ENCODE peak calls at places on chromosome 7, in eight cellular contexts. Q is gastrocnemius medialis, R is esophagus muscularis mucosa, X is spleen, S is body of pancreas, V is heart left ventricle, N is left ventricle myocardium inferior, B is psoas muscle. C is an unnamed sample.

GRCh38 chr7:143384741-143385631 is 3.8 kb downstream of the ZYX start:
- DNase-seq in Q (no peak), R (no peak), X (no peak), S (no peak), V (peak; percentile 46), N (no peak), B (no peak), C (no peak)

GRCh38 chr7:101854084-101854865 is 36.8 kb downstream of the CUX1 start:
- DNase-seq in Q (no peak), R (no peak), X (no peak), S (no peak), V (no peak), N (no peak), B (no peak), C (no peak)

GRCh38 chr7:69349291-69349690 is 249.0 kb upstream of the AUTS2 start:
- DNase-seq in Q (no peak), R (no peak), X (no peak), S (no peak), V (no peak), N (no peak), B (no peak), C (no peak)

GRCh38 chr7:6226194-6226799 is 46.1 kb downstream of the CYTH3 start:
- DNase-seq in Q (no peak), R (no peak), X (no peak), S (no peak), V (no peak), N (no peak), B (no peak), C (no peak)

GRCh38 chr7:42233939-42234338 is 3.1 kb downstream of the GLI3 start:
- DNase-seq in Q (no peak), R (no peak), X (no peak), S (no peak), V (no peak), N (no peak), B (no peak), C (no peak)

GRCh38 chr7:39413866-39414668 is 152.1 kb upstream of the YAE1 start:
- DNase-seq in Q (no peak), R (no peak), X (peak; percentile 84), S (peak; percentile 28), V (peak; percentile 54), N (peak; percentile 34), B (peak; percentile 37), C (peak; percentile 18)

GRCh38 chr7:151351027-151351426 is 9.4 kb downstream of the NUB1 start:
- DNase-seq in Q (no peak), R (peak; percentile 55), X (peak; percentile 84), S (no peak), V (no peak), N (no peak), B (no peak), C (no peak)

GRCh38 chr7:43721193-43721806 is 8.0 kb downstream of the COA1 start:
- DNase-seq in Q (no peak), R (no peak), X (no peak), S (no peak), V (no peak), N (no peak), B (no peak), C (peak; percentile 16)

GRCh38 chr7:12567015-12567414 is 3.5 kb upstream of the SCIN start:
- DNase-seq in Q (no peak), R (no peak), X (no peak), S (no peak), V (no peak), N (no peak), B (no peak), C (no peak)

GRCh38 chr7:129872054-129872453 is 80.7 kb downstream of the UBE2H start:
- DNase-seq in Q (no peak), R (no peak), X (no peak), S (no peak), V (no peak), N (no peak), B (no peak), C (no peak)

GRCh38 chr7:50470250-50471163 is 20.4 kb upstream of the FIGNL1 start:
- DNase-seq in Q (peak; percentile 61), R (peak; percentile 75), X (peak; percentile 65), S (no peak), V (no peak), N (no peak), B (no peak), C (no peak)

GRCh38 chr7:50409856-50410468 is 40.2 kb downstream of the FIGNL1 start:
- DNase-seq in Q (no peak), R (no peak), X (peak; percentile 87), S (no peak), V (no peak), N (no peak), B (no peak), C (no peak)

GRCh38 chr7:69412331-69413146 is 185.7 kb upstream of the AUTS2 start:
- DNase-seq in Q (peak; percentile 48), R (no peak), X (peak; percentile 55), S (no peak), V (peak; percentile 56), N (peak; percentile 20), B (peak; percentile 50), C (peak; percentile 52)

GRCh38 chr7:24378871-24379608 is 95.0 kb downstream of the NPY start:
- DNase-seq in Q (no peak), R (peak; percentile 77), X (no peak), S (peak; percentile 21), V (no peak), N (no peak), B (no peak), C (no peak)

GRCh38 chr7:150988230-150989226 is 2.3 kb upstream of the NOS3 start:
- DNase-seq in Q (no peak), R (no peak), X (peak; percentile 87), S (peak; percentile 48), V (peak; percentile 76), N (peak; percentile 72), B (peak; percentile 64), C (peak; percentile 77)

GRCh38 chr7:90824386-90825307 is 228.5 kb downstream of the CDK14 start:
- DNase-seq in Q (no peak), R (no peak), X (no peak), S (no peak), V (no peak), N (no peak), B (no peak), C (no peak)

DNA sequence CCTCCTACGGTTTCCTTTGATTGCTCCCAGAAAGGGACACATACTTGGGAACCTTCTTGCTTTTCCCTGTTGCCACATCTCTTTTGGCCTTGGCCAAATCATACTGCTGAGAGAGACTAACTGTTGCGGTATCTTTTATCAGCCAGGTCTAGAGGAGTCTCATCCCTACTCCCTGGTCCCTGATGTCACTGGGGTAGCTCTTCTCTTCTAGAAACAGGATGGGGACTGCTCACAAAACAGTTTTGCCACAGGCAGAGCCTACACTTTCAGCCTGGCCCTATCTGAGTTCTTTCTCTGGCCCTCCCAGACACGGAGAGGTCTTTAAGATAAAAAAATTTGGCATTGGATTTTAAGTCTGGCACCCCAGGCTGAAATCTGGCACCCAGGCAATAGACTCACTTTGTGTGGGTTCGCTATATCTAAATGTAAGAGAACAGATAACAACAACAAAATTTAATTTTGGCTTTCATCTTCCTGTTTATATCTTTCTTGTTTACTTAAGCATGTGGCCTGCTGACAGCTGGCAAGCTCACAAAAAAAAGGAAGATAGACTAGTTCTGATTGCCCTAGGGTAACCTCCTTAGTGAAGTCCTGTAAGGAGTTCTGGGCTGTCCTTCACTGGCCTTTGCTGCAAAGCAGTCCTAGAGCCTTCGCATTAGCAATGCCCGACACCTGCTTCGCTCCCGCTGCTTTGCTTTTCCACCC is 228.3 kb upstream of the NPVF start:
- DNase-seq in Q (peak; percentile 15), R (no peak), X (no peak), S (peak; percentile 32), V (peak; percentile 37), N (peak; percentile 30), B (no peak), C (peak; percentile 38)
- H3K4me3 ChIP-seq in Q (no peak overlapping the region), R (no peak overlapping the region), X (no peak overlapping the region), S (no peak overlapping the region), V (no peak overlapping the region), N (no peak overlapping the region), B (no peak overlapping the region), C (no peak overlapping the region)

GRCh38 chr7:389911-390601 is 100.1 kb downstream of the FOXL3 start:
- DNase-seq in Q (no peak), R (no peak), X (peak; percentile 60), S (peak; percentile 8), V (peak; percentile 16), N (peak; percentile 7), B (no peak), C (no peak)

GRCh38 chr7:388461-388960 is 98.5 kb downstream of the FOXL3 start:
- DNase-seq in Q (no peak), R (no peak), X (peak; percentile 80), S (peak; percentile 10), V (peak; percentile 72), N (peak; percentile 57), B (no peak), C (peak; percentile 22)

GRCh38 chr7:387132-388022 is 97.4 kb downstream of the FOXL3 start:
- DNase-seq in Q (no peak), R (no peak), X (peak; percentile 60), S (peak; percentile 8), V (no peak), N (peak; percentile 5), B (no peak), C (no peak)

GRCh38 chr7:388023-388355 is 98.0 kb downstream of the FOXL3 start:
- DNase-seq in Q (no peak), R (no peak), X (no peak), S (no peak), V (no peak), N (no peak), B (no peak), C (no peak)

DNA sequence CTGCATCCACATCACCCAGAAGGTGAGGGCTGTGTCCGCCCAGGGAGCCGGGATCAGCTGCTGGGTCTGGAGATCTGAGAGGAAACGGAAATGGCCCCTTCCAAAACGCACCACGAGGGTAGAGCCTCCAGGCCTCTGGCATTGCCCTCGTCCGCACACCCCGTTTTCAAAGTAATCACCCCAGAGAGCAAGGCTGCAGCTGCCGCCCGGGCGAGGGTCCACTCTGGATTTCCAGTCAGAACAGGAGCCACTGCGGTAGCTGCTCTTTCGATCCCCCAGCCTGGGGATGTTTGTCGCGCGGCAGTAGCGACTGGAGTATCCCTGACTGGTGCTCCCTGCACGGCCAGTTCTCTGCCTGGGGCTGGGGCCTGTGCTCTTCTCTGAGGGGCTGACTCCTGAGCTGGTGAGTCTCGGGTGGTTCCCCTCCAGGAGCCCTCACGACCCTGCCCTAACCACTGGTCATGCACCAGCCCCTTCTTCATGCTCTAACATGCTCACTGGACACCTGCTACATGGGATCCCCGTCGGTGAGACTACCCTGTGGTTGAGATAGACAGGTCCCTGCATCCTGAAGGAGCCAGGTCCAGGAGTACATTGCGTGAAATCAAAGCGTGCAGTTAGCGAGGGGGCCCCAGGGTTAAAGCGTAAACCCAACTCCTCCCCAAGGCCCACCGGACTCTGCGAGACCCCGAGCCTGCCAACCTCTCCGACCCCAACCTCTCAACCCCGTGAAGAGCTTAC is 99.2 kb downstream of the FOXL3 start:
- DNase-seq in Q (peak; percentile 4), R (no peak), X (peak; percentile 64), S (peak; percentile 5), V (no peak), N (peak; percentile 4), B (no peak), C (no peak)
- H3K9me3 ChIP-seq in Q (no peaks in the 10 kb centered on the region), R (peaks cover 17% of the 10 kb centered on the region), X (peaks cover 41% of the 10 kb centered on the region), S (no peaks in the 10 kb centered on the region), V (peaks cover 3% of the 10 kb centered on the region), N (peaks cover 20% of the 10 kb centered on the region), B (peaks cover 6% of the 10 kb centered on the region), C (peaks cover 10% of the 10 kb centered on the region)

GRCh38 chr7:133662830-133663229 is 410.0 kb downstream of the EXOC4 start:
- DNase-seq in Q (no peak), R (no peak), X (no peak), S (no peak), V (no peak), N (no peak), B (no peak), C (no peak)
- H3K4me3 ChIP-seq in Q (no peak overlapping the region), R (no peak overlapping the region), X (no peak overlapping the region), S (no peak overlapping the region), V (no peak overlapping the region), N (no peak overlapping the region), B (no peak overlapping the region), C (no peak overlapping the region)

GRCh38 chr7:158102897-158103296 is 484.7 kb downstream of the PTPRN2 start:
- DNase-seq in Q (no peak), R (no peak), X (peak; percentile 47), S (no peak), V (no peak), N (no peak), B (no peak), C (no peak)
- H3K9me3 ChIP-seq in Q (no peaks in the 10 kb centered on the region), R (no peaks in the 10 kb centered on the region), X (peaks cover 21% of the 10 kb centered on the region), S (no peaks in the 10 kb centered on the region), V (no peaks in the 10 kb centered on the region), N (no peaks in the 10 kb centered on the region), B (no peaks in the 10 kb centered on the region), C (no peaks in the 10 kb centered on the region)